ENCODE peak calls at places on chromosomes 3 and 15, in four cellular contexts. N is fibroblast of pulmonary artery, Z is amniotic epithelial cell, O is Calu3. H is an unnamed sample.

GRCh38 chr3:127002195-127003174 is 19.6 kb downstream of the PLXNA1 start:
- DNase-seq in Z (peak; percentile 82), N (peak; percentile 92), O (peak; percentile 82), H (no peak)

GRCh38 chr3:151971194-151971771 is 97.8 kb downstream of the SUCNR1 start:
- DNase-seq in N (no peak), Z (no peak), O (no peak), H (no peak)

GRCh38 chr3:135034881-135035440 is 239.9 kb downstream of the EPHB1 start:
- DNase-seq in Z (no peak), N (no peak), O (no peak), H (no peak)

GRCh38 chr3:14876942-14877341 is 58.2 kb downstream of the FGD5 start:
- DNase-seq in O (peak; percentile 55), N (peak; percentile 28), Z (no peak), H (no peak)

GRCh38 chr3:48698891-48699290 is 13.2 kb upstream of the NCKIPSD start:
- DNase-seq in N (no peak), Z (no peak), O (no peak), H (no peak)

GRCh38 chr3:49120096-49120437 is 556 bp downstream of the USP19 start:
- DNase-seq in N (no peak), O (no peak), Z (no peak), H (no peak)

GRCh38 chr3:181558870-181559269 is 152.9 kb upstream of the SOX2 start:
- DNase-seq in O (no peak), N (no peak), Z (no peak), H (no peak)

GRCh38 chr15:77507151-77507847 is 86.6 kb downstream of the HMG20A start:
- DNase-seq in Z (no peak), O (peak; percentile 87), N (peak; percentile 52), H (no peak)

GRCh38 chr3:42656680-42657610 is 3.4 kb downstream of the ZBTB47 start:
- DNase-seq in O (no peak), N (no peak), Z (no peak), H (no peak)